ENCODE peak calls at places on chromosomes 4 and X, in five cellular contexts. A, U, G, N and E are unnamed samples.

GRCh38 chrX:103356897-103357296 is 591 bp downstream of the TCEAL9 start:
- DNase-seq in N (no peak), G (no peak), U (no peak), A (no peak), E (no peak)

GRCh38 chr4:138671106-138671505 is 344.5 kb upstream of the NOCT start:
- DNase-seq in U (no peak), G (no peak), N (no peak), A (no peak), E (no peak)

GRCh38 chr4:8349664-8350225 is 80.2 kb downstream of the HTRA3 start:
- DNase-seq in N (no peak), G (no peak), U (no peak), A (no peak), E (no peak)

GRCh38 chr4:184787766-184788503 is 37.8 kb downstream of the ACSL1 start:
- DNase-seq in U (no peak), A (no peak), N (no peak), G (no peak), E (no peak)

GRCh38 chrX:78314561-78314960 is 12.8 kb downstream of the CYSLTR1 start:
- DNase-seq in G (no peak), A (no peak), U (no peak), N (no peak), E (no peak)

GRCh38 chrX:154046262-154046771 is 26.6 kb upstream of the IRAK1 start:
- DNase-seq in G (peak), A (peak), U (peak), N (no peak), E (peak)

GRCh38 chr4:43757147-43757546 is 691.5 kb downstream of the KCTD8 start:
- DNase-seq in U (no peak), A (no peak), G (no peak), N (no peak), E (no peak)

GRCh38 chr4:7169134-7169533 is 23.2 kb upstream of the SORCS2 start:
- DNase-seq in N (no peak), A (no peak), U (no peak), G (no peak), E (no peak)

GRCh38 chrX:54721424-54721823 is 76.6 kb downstream of the ITIH6 start:
- DNase-seq in N (no peak), U (no peak), A (no peak), G (no peak), E (no peak)

GRCh38 chr4:123315617-123316016 is 81.0 kb upstream of the SPRY1 start:
- DNase-seq in A (no peak), G (no peak), U (no peak), N (no peak), E (no peak)